ENCODE peak calls at places on chromosomes 11 and 22, in four cellular contexts. D is SK-N-SH, U is HepG2, Z is K562. M is an unnamed sample.

GRCh38 chr11:70901951-70902521 is 350.3 kb downstream of the SHANK2 start:
- DNase-seq in U (no peak), Z (no peak), D (no peak), M (no peak)

GRCh38 chr22:23072911-23073491 is 2.7 kb downstream of the GNAZ start:
- DNase-seq in Z (no peak), D (no peak), U (no peak), M (no peak)

GRCh38 chr11:27452147-27452546 is 20.4 kb downstream of the LGR4 start:
- DNase-seq in Z (no peak), D (no peak), U (no peak), M (no peak)

GRCh38 chr11:17547051-17547577 is at the start of gene OTOG:
- DNase-seq in D (peak), Z (peak), U (no peak), M (no peak)

GRCh38 chr22:50423956-50424355 is 50.9 kb downstream of the SBF1 start:
- DNase-seq in U (no peak), D (no peak), Z (no peak), M (no peak)

GRCh38 chr11:56013805-56014204 is 13.6 kb upstream of the OR5AS1 start:
- DNase-seq in Z (no peak), U (no peak), D (no peak), M (no peak)

GRCh38 chr11:94473177-94473799 is 20.4 kb downstream of the MRE11 start:
- DNase-seq in Z (no peak), U (no peak), D (no peak), M (no peak)

GRCh38 chr11:86064236-86064803 is 4.6 kb downstream of the PICALM start:
- DNase-seq in Z (peak), U (no peak), D (no peak), M (no peak)

GRCh38 chr11:134562176-134562575 is 150.1 kb upstream of the B3GAT1 start:
- DNase-seq in U (no peak), Z (no peak), D (no peak), M (no peak)

GRCh38 chr11:44568706-44569473 is 3.4 kb downstream of the CD82 start:
- DNase-seq in D (peak), U (no peak), Z (peak), M (no peak)

GRCh38 chr22:27474112-27474571 is 327.4 kb downstream of the MN1 start:
- DNase-seq in U (no peak), D (no peak), Z (no peak), M (no peak)

GRCh38 chr11:130166457-130166784 is 6.8 kb downstream of the ST14 start:
- DNase-seq in U (peak), D (peak), Z (peak), M (peak)

GRCh38 chr22:47164514-47165337 is 402.3 kb downstream of the TBC1D22A start:
- DNase-seq in D (no peak), Z (no peak), U (peak), M (no peak)

GRCh38 chr22:36331306-36331911 is 56.4 kb downstream of the MYH9 start:
- DNase-seq in Z (peak), D (peak), U (peak), M (peak)
- TF ChIP-seq ELF1 in Z (peak), D (peak), U (peak), M (no peak)

GRCh38 chr11:28526406-28526751 is 418.2 kb downstream of the METTL15 start:
- DNase-seq in D (no peak), U (no peak), Z (no peak), M (peak)
- TF ChIP-seq ELF1 in D (no peak), U (no peak), Z (no peak), M (no peak)

DNA sequence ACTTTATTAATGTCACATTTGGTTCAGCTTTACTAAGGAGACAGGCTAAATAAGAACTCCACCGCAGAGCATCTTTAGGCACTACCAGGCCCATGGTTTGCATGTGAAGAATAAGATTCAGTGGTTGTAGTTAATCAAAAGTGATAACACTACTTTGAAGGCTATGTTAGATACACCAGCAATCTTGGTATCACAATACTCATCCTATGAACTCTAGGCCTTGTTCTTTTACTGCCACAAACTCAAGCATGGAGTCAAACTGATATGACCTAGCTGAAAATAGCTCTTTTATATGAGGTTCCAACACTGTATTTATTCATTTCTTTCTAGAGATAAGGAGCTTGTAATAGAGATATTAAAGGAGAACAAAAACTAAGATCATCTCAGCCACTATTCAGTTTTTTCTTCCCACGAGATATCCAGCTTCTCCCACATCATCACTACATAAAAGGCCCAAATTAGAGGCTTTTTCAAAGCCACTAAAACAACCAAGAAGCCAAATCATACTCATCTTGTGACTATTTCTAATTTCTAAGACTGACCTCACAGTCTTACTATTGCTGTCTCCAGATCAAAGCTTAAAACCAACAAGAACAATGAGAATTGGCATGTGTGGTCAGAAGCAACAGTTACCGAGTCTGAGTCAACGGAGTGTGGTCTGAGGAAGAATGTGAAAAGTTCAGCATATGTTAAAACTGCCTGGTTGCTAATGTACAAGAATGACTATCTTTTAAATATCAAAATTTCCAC is 25.1 kb upstream of the GUCY1A2 start:
- DNase-seq in Z (no peak), D (no peak), U (no peak), M (no peak)
- TF ChIP-seq ELF1 in Z (no peak), D (no peak), U (no peak), M (no peak)

GRCh38 chr11:11661356-11662040 is 39.7 kb upstream of the GALNT18 start:
- DNase-seq in D (no peak), Z (no peak), U (no peak), M (no peak)
- TF ChIP-seq ELF1 in D (no peak), Z (no peak), U (no peak), M (no peak)

GRCh38 chr11:109249597-109249996 is 172.4 kb upstream of the C11orf87 start:
- DNase-seq in Z (no peak), U (no peak), D (no peak), M (no peak)

GRCh38 chr11:109241988-109242387 is 180.0 kb upstream of the C11orf87 start:
- DNase-seq in U (no peak), D (no peak), Z (no peak), M (no peak)

GRCh38 chr11:109251230-109251629 is 170.8 kb upstream of the C11orf87 start:
- DNase-seq in U (no peak), Z (no peak), D (no peak), M (no peak)

DNA sequence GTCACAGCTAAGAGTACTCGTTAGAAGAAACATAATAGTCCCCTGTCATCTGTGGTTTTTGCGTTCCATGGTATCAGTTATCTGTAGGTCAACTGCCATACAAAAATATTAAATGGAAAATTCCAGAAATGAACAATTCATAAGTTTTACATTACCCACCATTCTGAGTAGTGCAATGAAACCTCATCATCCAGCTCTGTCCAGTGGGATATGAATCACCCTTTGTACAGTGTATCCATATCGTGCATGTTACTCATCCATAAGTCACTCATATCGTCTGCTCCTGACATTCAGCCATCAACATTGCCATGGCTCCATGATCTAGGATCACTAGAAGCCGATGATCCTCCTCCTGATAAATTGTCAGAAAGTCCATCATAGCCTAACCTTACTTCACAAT is 174.9 kb upstream of the C11orf87 start:
- DNase-seq in D (no peak), Z (no peak), U (no peak), M (no peak)
- TF ChIP-seq ELF1 in D (no peak), Z (no peak), U (no peak), M (no peak)

DNA sequence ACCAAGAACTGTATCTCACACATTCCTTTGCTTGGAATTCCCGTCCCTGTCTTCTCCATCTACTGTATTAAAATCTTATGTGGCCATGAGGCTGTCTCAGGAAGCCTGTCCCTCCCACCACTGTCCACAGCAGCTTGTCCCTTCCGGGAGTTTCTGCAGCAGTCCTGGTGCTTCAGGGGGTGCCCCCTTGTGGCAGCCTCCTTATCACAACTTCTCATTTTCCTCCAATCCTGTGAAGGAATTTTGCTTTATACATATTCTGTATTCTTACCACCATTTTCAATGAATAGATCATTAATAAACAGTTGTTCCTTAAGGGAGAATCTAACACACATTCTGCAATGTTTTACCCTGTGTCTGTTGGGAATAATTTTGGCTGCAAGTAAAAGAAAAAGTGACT is 220.4 kb upstream of the RAG2 start:
- DNase-seq in D (peak), Z (peak), U (no peak), M (peak)
- TF ChIP-seq ELF1 in D (no peak), Z (no peak), U (no peak), M (no peak)

DNA sequence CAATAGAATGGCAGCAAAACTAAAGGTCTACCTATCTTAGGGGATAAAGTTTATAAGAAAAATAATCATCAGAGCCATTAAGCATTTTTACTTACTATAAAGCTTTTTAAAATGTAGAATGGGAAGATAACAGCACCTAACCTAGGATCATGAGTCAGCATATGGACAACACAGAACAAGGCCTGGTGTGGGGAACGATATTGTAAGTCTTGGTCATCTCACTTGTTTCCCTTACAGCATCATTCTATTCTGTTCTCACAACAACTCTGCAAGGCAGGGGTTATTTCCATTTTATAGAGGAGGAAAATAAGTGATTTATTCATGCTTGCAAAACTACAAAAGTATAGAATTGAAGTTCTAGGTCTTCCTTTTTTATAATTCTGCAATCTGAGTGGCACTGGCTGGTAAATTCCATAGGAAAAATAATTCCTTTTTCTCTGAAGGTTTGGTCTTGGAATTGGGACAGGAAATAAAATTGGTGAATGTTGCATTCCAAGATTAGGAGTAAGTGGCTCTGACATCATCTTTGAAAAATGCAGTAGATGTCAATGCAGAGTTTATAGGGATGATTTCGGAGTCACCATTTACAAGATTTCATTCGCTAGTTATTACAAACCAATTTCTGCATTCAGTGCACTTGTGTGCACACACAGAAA is 423.0 kb downstream of the DYNC2H1 start:
- DNase-seq in Z (no peak), U (no peak), D (no peak), M (no peak)
- TF ChIP-seq ELF1 in Z (no peak), U (no peak), D (no peak), M (no peak)

GRCh38 chr11:62144641-62145255 is 20.9 kb downstream of the INCENP start:
- DNase-seq in D (peak), U (no peak), Z (no peak), M (no peak)
- TF ChIP-seq ELF1 in D (no peak), U (no peak), Z (no peak), M (no peak)

DNA sequence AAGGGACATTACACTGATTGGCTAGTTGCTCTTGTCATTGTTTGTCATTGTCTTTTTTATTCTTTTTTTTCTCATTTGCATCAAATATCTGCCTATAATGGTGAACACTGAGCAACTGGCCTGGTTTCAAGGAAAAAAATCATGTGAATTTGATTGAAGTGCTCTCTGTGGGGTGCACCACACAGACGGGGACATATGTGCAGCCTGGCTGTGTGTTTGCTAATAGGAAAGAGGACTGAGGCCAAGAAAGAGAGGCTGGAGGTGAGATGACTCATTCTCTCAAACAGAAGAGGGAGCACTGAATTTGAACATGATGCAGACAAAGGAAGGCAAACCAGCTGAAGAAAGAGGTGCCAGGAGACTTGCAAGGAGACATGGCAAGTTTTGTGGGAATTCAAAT is 684.9 kb upstream of the CCDC90B start:
- DNase-seq in D (no peak), Z (no peak), U (no peak), M (no peak)
- TF ChIP-seq ELF1 in D (no peak), Z (no peak), U (no peak), M (no peak)